ENCODE peak calls at places on chromosomes 7 and 10, in nine cellular contexts. V is fibroblast of pulmonary artery; Q is astrocyte of the spinal cord; C is AG04450; H is keratinocyte; Z is GM12865; M is RWPE2; W is CD4-positive, alpha-beta T cell; P is MCF 10A. R is an unnamed sample.

GRCh38 chr7:85074-85945 is 107.1 kb upstream of the FAM20C start:
- DNase-seq in V (peak; percentile 48), C (no peak), W (no peak), M (no peak), H (no peak), Z (no peak), P (peak; percentile 42), Q (peak; percentile 87), R (peak; percentile 70)

GRCh38 chr10:72245949-72246525 is 27.7 kb upstream of the DDIT4 start:
- DNase-seq in P (peak; percentile 53), M (no peak), Z (no peak), W (no peak), V (peak; percentile 55), H (no peak), C (no peak), Q (no peak), R (no peak)

GRCh38 chr7:125644113-125644512 is 714.5 kb upstream of the POT1 start:
- DNase-seq in M (no peak), C (no peak), P (no peak), Q (no peak), V (no peak), H (no peak), Z (no peak), W (no peak), R (no peak)

GRCh38 chr10:29761916-29762315 is 127.1 kb upstream of the SVIL start:
- DNase-seq in H (no peak), Z (no peak), P (no peak), V (no peak), M (no peak), C (no peak), Q (no peak), W (no peak), R (no peak)

GRCh38 chr7:70657532-70657931 is 474.4 kb upstream of the GALNT17 start:
- DNase-seq in H (no peak), P (no peak), V (no peak), Z (no peak), M (no peak), C (no peak), W (no peak), Q (no peak), R (no peak)

GRCh38 chr10:44020322-44021111 is 364.4 kb downstream of the CXCL12 start:
- DNase-seq in P (peak; percentile 26), V (no peak), C (no peak), M (no peak), Z (peak; percentile 48), H (no peak), Q (no peak), W (no peak), R (no peak)

GRCh38 chr10:46254007-46254383 is 32.8 kb upstream of the ANTXRL start:
- DNase-seq in P (no peak), W (no peak), V (no peak), Z (no peak), C (no peak), Q (no peak), H (no peak), M (no peak), R (no peak)

GRCh38 chr7:28291559-28291958 is 111.0 kb upstream of the JAZF1 start:
- DNase-seq in Q (peak; percentile 2), M (no peak), P (no peak), C (no peak), W (no peak), V (no peak), Z (no peak), H (no peak), R (no peak)

GRCh38 chr7:141974831-141975230 is 1.3 kb upstream of the TAS2R38 start:
- DNase-seq in Q (no peak), M (no peak), P (peak; percentile 49), V (no peak), H (peak; percentile 1), Z (peak; percentile 21), W (no peak), C (no peak), R (no peak)

GRCh38 chr7:95113590-95113989 is 206.2 kb downstream of the PPP1R9A start:
- DNase-seq in H (no peak), P (no peak), C (no peak), V (no peak), M (no peak), Z (no peak), W (no peak), Q (no peak), R (no peak)

GRCh38 chr7:157265051-157265450 is 71.8 kb upstream of the DNAJB6 start:
- DNase-seq in Q (no peak), V (no peak), P (no peak), H (no peak), M (no peak), Z (no peak), C (no peak), W (no peak), R (no peak)

GRCh38 chr10:78299861-78300453 is 266.3 kb downstream of the RPS24 start:
- DNase-seq in P (no peak), M (no peak), Q (peak; percentile 29), W (no peak), H (no peak), C (no peak), Z (no peak), V (no peak), R (no peak)

GRCh38 chr10:57023626-57024025 is 662.6 kb upstream of the ZWINT start:
- DNase-seq in W (no peak), H (no peak), M (no peak), C (no peak), Q (no peak), Z (no peak), P (no peak), V (no peak), R (no peak)

GRCh38 chr10:1280436-1281401 is 224.5 kb downstream of the WDR37 start:
- DNase-seq in Q (no peak), C (no peak), M (no peak), W (no peak), P (no peak), H (no peak), V (no peak), Z (no peak), R (no peak)
- TF ChIP-seq CTCF in Q (no peak), C (no peak), M (no peak), W (no peak), P (no peak), H (no peak), V (no peak), Z (no peak), R (no peak)

DNA sequence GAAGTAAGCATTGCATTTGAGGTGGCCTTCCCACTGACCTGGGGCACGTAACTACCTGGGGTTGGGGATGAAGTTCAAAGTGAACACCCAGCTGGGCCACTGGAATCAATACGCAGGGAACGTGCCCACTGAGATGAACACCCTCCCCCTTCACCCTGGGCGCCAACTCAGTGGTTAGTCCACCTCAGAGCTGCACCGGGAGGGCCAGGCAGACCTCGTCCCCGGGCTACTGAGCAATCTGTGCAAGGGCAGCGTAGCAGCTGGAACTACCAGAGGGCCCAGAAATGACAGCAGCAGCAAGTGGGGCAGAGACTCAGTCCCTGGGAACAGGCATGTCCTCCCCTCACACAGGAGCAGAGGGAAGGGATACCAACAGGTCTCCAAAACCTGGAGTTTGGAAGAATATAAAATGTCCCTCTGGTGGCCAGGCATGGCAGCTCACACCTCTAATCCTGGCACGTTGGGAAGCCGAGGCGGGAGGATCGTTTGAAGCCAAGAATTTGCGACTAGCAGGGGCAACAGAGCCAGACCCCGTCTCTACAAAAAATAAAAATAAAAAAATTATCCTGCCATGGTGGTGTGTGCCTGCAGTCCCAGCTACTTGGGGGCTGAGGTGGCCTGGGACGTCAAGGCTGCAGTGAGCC is 143.9 kb downstream of the SH3PXD2A start:
- DNase-seq in P (no peak), H (no peak), Q (no peak), W (no peak), M (no peak), Z (no peak), C (no peak), V (no peak), R (no peak)
- TF ChIP-seq CTCF in P (no peak), H (peak; percentile 46), Q (no peak), W (no peak), M (no peak), Z (peak; percentile 9), C (peak; percentile 18), V (peak; percentile 25), R (peak; percentile 28)

GRCh38 chr7:133050200-133050995 is 31.5 kb downstream of the CHCHD3 start:
- DNase-seq in Q (no peak), H (no peak), Z (no peak), C (no peak), M (no peak), W (no peak), V (no peak), P (no peak), R (no peak)

GRCh38 chr7:133052826-133053225 is 29.1 kb downstream of the CHCHD3 start:
- DNase-seq in H (no peak), P (no peak), W (no peak), M (no peak), Z (no peak), C (no peak), Q (no peak), V (peak; percentile 30), R (no peak)

GRCh38 chr7:133052357-133052756 is 29.5 kb downstream of the CHCHD3 start:
- DNase-seq in Z (no peak), H (no peak), M (no peak), Q (no peak), V (no peak), P (no peak), W (no peak), C (no peak), R (no peak)

GRCh38 chr7:133051719-133052118 is 30.2 kb downstream of the CHCHD3 start:
- DNase-seq in Z (no peak), C (no peak), H (no peak), W (no peak), Q (no peak), M (no peak), P (no peak), V (no peak), R (no peak)

DNA sequence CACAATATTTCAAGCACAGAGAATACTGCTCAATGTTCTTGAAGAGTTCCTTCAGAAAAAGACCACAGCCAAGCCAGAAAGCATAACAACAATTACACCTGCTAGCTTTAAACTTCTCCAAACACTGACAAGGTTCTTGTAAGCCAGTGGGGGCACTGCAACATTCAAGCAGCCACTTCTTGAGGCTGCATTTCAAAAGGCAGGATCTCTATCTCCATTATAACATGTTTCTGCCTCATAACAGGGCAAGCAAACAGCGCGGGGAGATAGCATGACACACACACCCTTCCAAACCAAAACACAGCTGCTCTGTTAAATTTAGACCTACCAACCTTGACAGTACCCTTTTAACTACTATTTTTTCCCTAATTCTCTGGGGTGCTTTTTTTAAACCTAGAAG is 30.8 kb downstream of the CHCHD3 start:
- DNase-seq in P (peak; percentile 4), C (peak; percentile 42), H (no peak), Q (peak; percentile 27), W (no peak), M (no peak), V (peak; percentile 41), Z (peak; percentile 12), R (no peak)
- TF ChIP-seq CTCF in P (no peak), C (peak; percentile 55), H (peak; percentile 11), Q (peak; percentile 43), W (no peak), M (peak; percentile 8), V (peak; percentile 40), Z (peak; percentile 5), R (no peak)

DNA sequence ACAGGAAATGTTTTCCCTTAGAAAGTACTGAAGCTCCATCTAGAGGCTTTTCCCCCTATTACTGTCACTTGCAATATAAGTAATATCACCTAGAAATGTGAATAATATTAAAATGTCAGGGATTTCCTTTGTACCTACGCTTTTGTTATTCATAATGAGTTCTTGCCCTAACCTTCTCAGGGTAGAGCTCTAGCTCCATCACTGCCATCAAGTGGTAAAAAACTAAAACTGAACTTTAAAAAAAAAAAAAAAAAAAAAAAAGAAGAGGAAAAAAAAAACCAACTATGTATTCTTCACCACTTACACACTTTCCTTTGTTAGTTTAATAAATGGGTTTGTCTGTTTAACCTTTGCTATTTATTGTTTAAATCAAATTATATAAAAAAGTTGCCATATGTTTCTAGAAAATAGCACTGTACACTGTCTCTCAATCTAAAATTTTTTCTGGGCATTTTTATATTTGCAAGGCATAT is 49.9 kb downstream of the DNAJC1 start:
- DNase-seq in C (no peak), P (peak; percentile 71), V (peak; percentile 79), Z (peak; percentile 56), Q (peak; percentile 65), W (no peak), H (peak; percentile 53), M (no peak), R (no peak)
- TF ChIP-seq CTCF in C (peak; percentile 52), P (peak; percentile 40), V (peak; percentile 46), Z (peak; percentile 35), Q (peak; percentile 30), W (peak; percentile 67), H (no peak), M (peak; percentile 93), R (peak; percentile 62)

R was measured in PC-9.